ENCODE peak calls at places on chromosomes 11 and 22, in ten cellular contexts. One of them, this sample, is unnamed.

GRCh38 chr22:36467946-36468345 is 13.5 kb downstream of the TXN2 start:
- DNase-seq in SJSA1: peak; percentile 96
- DNase-seq in NB4: peak; percentile 98
- DNase-seq in heart right ventricle: no peak
- DNase-seq in cardiac muscle cell: peak; percentile 96
- DNase-seq in Peyer's patch: no peak
- DNase-seq in CD8-positive, alpha-beta memory T cell: no peak
- DNase-seq in GM23248: peak; percentile 89
- DNase-seq in upper lobe of right lung: no peak
- DNase-seq in tibial nerve: no peak
- DNase-seq in this sample: peak; percentile 95

GRCh38 chr11:128251140-128251539 is 336.2 kb downstream of the ETS1 start:
- DNase-seq in SJSA1: no peak
- DNase-seq in NB4: no peak
- DNase-seq in heart right ventricle: no peak
- DNase-seq in cardiac muscle cell: peak; percentile 68
- DNase-seq in Peyer's patch: no peak
- DNase-seq in CD8-positive, alpha-beta memory T cell: no peak
- DNase-seq in GM23248: peak; percentile 51
- DNase-seq in upper lobe of right lung: no peak
- DNase-seq in tibial nerve: no peak
- DNase-seq in this sample: no peak

GRCh38 chr11:41403462-41403861 is 56.0 kb downstream of the LRRC4C start:
- DNase-seq in SJSA1: no peak
- DNase-seq in NB4: no peak
- DNase-seq in heart right ventricle: no peak
- DNase-seq in cardiac muscle cell: no peak
- DNase-seq in Peyer's patch: no peak
- DNase-seq in CD8-positive, alpha-beta memory T cell: no peak
- DNase-seq in GM23248: no peak
- DNase-seq in upper lobe of right lung: no peak
- DNase-seq in tibial nerve: no peak
- DNase-seq in this sample: no peak

GRCh38 chr11:794766-795637 is 3.1 kb downstream of the SLC25A22 start:
- DNase-seq in SJSA1: no peak
- DNase-seq in NB4: no peak
- DNase-seq in heart right ventricle: no peak
- DNase-seq in cardiac muscle cell: no peak
- DNase-seq in Peyer's patch: peak; percentile 65
- DNase-seq in CD8-positive, alpha-beta memory T cell: no peak
- DNase-seq in GM23248: peak; percentile 64
- DNase-seq in upper lobe of right lung: no peak
- DNase-seq in tibial nerve: no peak
- DNase-seq in this sample: no peak

GRCh38 chr11:67464411-67465189 is 4.5 kb downstream of the TMEM134 start:
- DNase-seq in SJSA1: no peak
- DNase-seq in NB4: peak; percentile 93
- DNase-seq in heart right ventricle: peak; percentile 88
- DNase-seq in cardiac muscle cell: peak; percentile 75
- DNase-seq in Peyer's patch: peak; percentile 97
- DNase-seq in CD8-positive, alpha-beta memory T cell: peak; percentile 90
- DNase-seq in GM23248: peak; percentile 79
- DNase-seq in upper lobe of right lung: peak; percentile 96
- DNase-seq in tibial nerve: peak; percentile 89
- DNase-seq in this sample: no peak

GRCh38 chr22:17086301-17086700 is 1.5 kb downstream of the IL17RA start:
- DNase-seq in SJSA1: no peak
- DNase-seq in NB4: peak; percentile 77
- DNase-seq in heart right ventricle: no peak
- DNase-seq in cardiac muscle cell: no peak
- DNase-seq in Peyer's patch: no peak
- DNase-seq in CD8-positive, alpha-beta memory T cell: no peak
- DNase-seq in GM23248: peak; percentile 23
- DNase-seq in upper lobe of right lung: peak; percentile 60
- DNase-seq in tibial nerve: no peak
- DNase-seq in this sample: no peak

GRCh38 chr11:19980957-19981669 is 179.2 kb downstream of the DBX1 start:
- DNase-seq in SJSA1: peak; percentile 55
- DNase-seq in NB4: no peak
- DNase-seq in heart right ventricle: no peak
- DNase-seq in cardiac muscle cell: peak; percentile 74
- DNase-seq in Peyer's patch: no peak
- DNase-seq in CD8-positive, alpha-beta memory T cell: no peak
- DNase-seq in GM23248: peak; percentile 59
- DNase-seq in upper lobe of right lung: no peak
- DNase-seq in tibial nerve: no peak
- DNase-seq in this sample: no peak

GRCh38 chr11:67581469-67581868 is 2.1 kb upstream of the GSTP1 start:
- DNase-seq in SJSA1: no peak
- DNase-seq in NB4: no peak
- DNase-seq in heart right ventricle: no peak
- DNase-seq in cardiac muscle cell: no peak
- DNase-seq in Peyer's patch: no peak
- DNase-seq in CD8-positive, alpha-beta memory T cell: no peak
- DNase-seq in GM23248: no peak
- DNase-seq in upper lobe of right lung: no peak
- DNase-seq in tibial nerve: no peak
- DNase-seq in this sample: no peak

GRCh38 chr22:49269371-49269770 is 558.3 kb downstream of the BRD1 start:
- DNase-seq in SJSA1: no peak
- DNase-seq in NB4: no peak
- DNase-seq in heart right ventricle: no peak
- DNase-seq in cardiac muscle cell: no peak
- DNase-seq in Peyer's patch: no peak
- DNase-seq in CD8-positive, alpha-beta memory T cell: no peak
- DNase-seq in GM23248: no peak
- DNase-seq in upper lobe of right lung: no peak
- DNase-seq in tibial nerve: no peak
- DNase-seq in this sample: no peak

GRCh38 chr22:19597399-19597735 is 73.2 kb upstream of the CLDN5 start:
- DNase-seq in SJSA1: no peak
- DNase-seq in NB4: peak; percentile 49
- DNase-seq in heart right ventricle: no peak
- DNase-seq in cardiac muscle cell: no peak
- DNase-seq in Peyer's patch: no peak
- DNase-seq in CD8-positive, alpha-beta memory T cell: no peak
- DNase-seq in GM23248: no peak
- DNase-seq in upper lobe of right lung: no peak
- DNase-seq in tibial nerve: no peak
- DNase-seq in this sample: no peak

GRCh38 chr11:12547953-12548650 is 126.1 kb upstream of the TEAD1 start:
- DNase-seq in SJSA1: no peak
- DNase-seq in NB4: no peak
- DNase-seq in heart right ventricle: peak; percentile 54
- DNase-seq in cardiac muscle cell: peak; percentile 20
- DNase-seq in Peyer's patch: no peak
- DNase-seq in CD8-positive, alpha-beta memory T cell: no peak
- DNase-seq in GM23248: no peak
- DNase-seq in upper lobe of right lung: no peak
- DNase-seq in tibial nerve: no peak
- DNase-seq in this sample: no peak

GRCh38 chr11:111465400-111465799 is 46.8 kb downstream of the BTG4 start:
- DNase-seq in SJSA1: no peak
- DNase-seq in NB4: no peak
- DNase-seq in heart right ventricle: no peak
- DNase-seq in cardiac muscle cell: no peak
- DNase-seq in Peyer's patch: no peak
- DNase-seq in CD8-positive, alpha-beta memory T cell: no peak
- DNase-seq in GM23248: peak; percentile 73
- DNase-seq in upper lobe of right lung: no peak
- DNase-seq in tibial nerve: no peak
- DNase-seq in this sample: no peak

GRCh38 chr11:108802492-108802891 is 137.6 kb downstream of the DDX10 start:
- DNase-seq in SJSA1: no peak
- DNase-seq in NB4: no peak
- DNase-seq in heart right ventricle: no peak
- DNase-seq in cardiac muscle cell: no peak
- DNase-seq in Peyer's patch: no peak
- DNase-seq in CD8-positive, alpha-beta memory T cell: no peak
- DNase-seq in GM23248: no peak
- DNase-seq in upper lobe of right lung: no peak
- DNase-seq in tibial nerve: no peak
- DNase-seq in this sample: no peak

GRCh38 chr22:40953446-40953845 is 2.3 kb downstream of the RBX1 start:
- DNase-seq in SJSA1: no peak
- DNase-seq in NB4: no peak
- DNase-seq in heart right ventricle: no peak
- DNase-seq in cardiac muscle cell: peak; percentile 40
- DNase-seq in Peyer's patch: no peak
- DNase-seq in CD8-positive, alpha-beta memory T cell: no peak
- DNase-seq in GM23248: no peak
- DNase-seq in upper lobe of right lung: no peak
- DNase-seq in tibial nerve: no peak
- DNase-seq in this sample: no peak

GRCh38 chr22:33710326-33710725 is 209.9 kb downstream of the LARGE1 start:
- DNase-seq in SJSA1: no peak
- DNase-seq in NB4: no peak
- DNase-seq in heart right ventricle: no peak
- DNase-seq in cardiac muscle cell: no peak
- DNase-seq in Peyer's patch: no peak
- DNase-seq in CD8-positive, alpha-beta memory T cell: no peak
- DNase-seq in GM23248: no peak
- DNase-seq in upper lobe of right lung: no peak
- DNase-seq in tibial nerve: no peak
- DNase-seq in this sample: no peak

GRCh38 chr22:41222846-41223507 is 17.8 kb downstream of the CHADL start:
- DNase-seq in SJSA1: no peak
- DNase-seq in NB4: no peak
- DNase-seq in heart right ventricle: no peak
- DNase-seq in cardiac muscle cell: no peak
- DNase-seq in Peyer's patch: no peak
- DNase-seq in CD8-positive, alpha-beta memory T cell: no peak
- DNase-seq in GM23248: no peak
- DNase-seq in upper lobe of right lung: no peak
- DNase-seq in tibial nerve: no peak
- DNase-seq in this sample: no peak

GRCh38 chr22:17213976-17214375 is 5.3 kb downstream of the ADA2 start:
- DNase-seq in SJSA1: no peak
- DNase-seq in NB4: peak; percentile 46
- DNase-seq in heart right ventricle: peak; percentile 70
- DNase-seq in cardiac muscle cell: peak; percentile 75
- DNase-seq in Peyer's patch: peak; percentile 68
- DNase-seq in CD8-positive, alpha-beta memory T cell: no peak
- DNase-seq in GM23248: peak; percentile 57
- DNase-seq in upper lobe of right lung: peak; percentile 75
- DNase-seq in tibial nerve: no peak
- DNase-seq in this sample: no peak

GRCh38 chr22:16808744-16809143 is 16.5 kb downstream of the XKR3 start:
- DNase-seq in SJSA1: no peak
- DNase-seq in NB4: no peak
- DNase-seq in heart right ventricle: no peak
- DNase-seq in cardiac muscle cell: no peak
- DNase-seq in Peyer's patch: no peak
- DNase-seq in CD8-positive, alpha-beta memory T cell: no peak
- DNase-seq in GM23248: peak; percentile 41
- DNase-seq in upper lobe of right lung: no peak
- DNase-seq in tibial nerve: no peak
- DNase-seq in this sample: no peak

DNA sequence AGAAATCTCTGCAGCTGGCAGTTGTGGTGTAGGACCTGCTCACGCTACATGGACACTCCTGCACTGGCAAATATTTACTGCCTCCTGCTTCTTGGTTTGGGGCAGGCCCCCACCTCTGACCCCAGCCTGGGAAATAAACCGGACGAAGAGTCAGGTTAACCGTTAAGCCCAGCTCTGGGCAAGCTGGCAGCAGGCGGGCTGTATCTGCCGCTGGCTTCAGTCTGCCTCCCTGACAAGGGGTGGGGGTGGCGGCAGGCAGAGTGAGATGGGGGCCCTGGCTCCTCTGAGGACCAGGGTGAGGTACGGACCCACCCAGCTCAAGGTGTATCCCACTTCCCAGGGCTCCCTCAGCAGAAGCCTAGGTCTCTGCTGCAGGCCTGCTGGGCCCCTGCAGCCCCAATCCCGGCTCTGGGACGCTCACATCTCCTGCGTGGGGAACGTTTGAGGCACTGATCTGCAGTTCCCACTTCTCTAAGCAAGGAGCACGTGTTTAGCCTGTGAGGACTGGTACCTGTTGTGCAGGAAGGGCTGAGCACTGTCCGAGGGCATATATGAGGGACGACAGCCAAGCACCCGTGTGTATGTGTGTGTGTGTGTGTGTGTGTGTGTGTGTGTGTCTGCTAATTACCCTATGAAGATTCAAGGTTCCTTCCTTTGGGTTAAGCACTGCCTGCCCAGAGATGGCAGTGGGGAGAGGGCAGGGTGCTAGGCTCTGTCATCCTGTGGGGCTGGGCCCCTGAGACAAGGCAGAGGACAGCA is 1.1 kb upstream of the LRRC75B start:
- DNase-seq in SJSA1: no peak
- DNase-seq in NB4: no peak
- DNase-seq in heart right ventricle: no peak
- DNase-seq in cardiac muscle cell: no peak
- DNase-seq in Peyer's patch: peak; percentile 73
- DNase-seq in CD8-positive, alpha-beta memory T cell: no peak
- DNase-seq in GM23248: no peak
- DNase-seq in upper lobe of right lung: no peak
- DNase-seq in tibial nerve: no peak
- DNase-seq in this sample: no peak
- H3K4me3 ChIP-seq in SJSA1: no peak overlapping the region
- H3K4me3 ChIP-seq in NB4: no peak overlapping the region
- H3K4me3 ChIP-seq in heart right ventricle: no peak overlapping the region
- H3K4me3 ChIP-seq in cardiac muscle cell: no peak overlapping the region
- H3K4me3 ChIP-seq in Peyer's patch: no peak overlapping the region
- H3K4me3 ChIP-seq in CD8-positive, alpha-beta memory T cell: no peak overlapping the region
- H3K4me3 ChIP-seq in GM23248: no peak overlapping the region
- H3K4me3 ChIP-seq in upper lobe of right lung: peak overlapping the region; percentile 58
- H3K4me3 ChIP-seq in tibial nerve: no peak overlapping the region
- H3K4me3 ChIP-seq in this sample: no peak overlapping the region

GRCh38 chr22:24429411-24430365 is 2.3 kb downstream of the ADORA2A start:
- DNase-seq in SJSA1: no peak
- DNase-seq in NB4: peak; percentile 76
- DNase-seq in heart right ventricle: peak; percentile 65
- DNase-seq in cardiac muscle cell: no peak
- DNase-seq in Peyer's patch: peak; percentile 50
- DNase-seq in CD8-positive, alpha-beta memory T cell: peak; percentile 37
- DNase-seq in GM23248: peak; percentile 33
- DNase-seq in upper lobe of right lung: peak; percentile 69
- DNase-seq in tibial nerve: no peak
- DNase-seq in this sample: no peak
- H3K4me3 ChIP-seq in SJSA1: no peak overlapping the region
- H3K4me3 ChIP-seq in NB4: no peak overlapping the region
- H3K4me3 ChIP-seq in heart right ventricle: peak overlapping the region; percentile 52
- H3K4me3 ChIP-seq in cardiac muscle cell: no peak overlapping the region
- H3K4me3 ChIP-seq in Peyer's patch: no peak overlapping the region
- H3K4me3 ChIP-seq in CD8-positive, alpha-beta memory T cell: peak overlapping the region; percentile 95
- H3K4me3 ChIP-seq in GM23248: no peak overlapping the region
- H3K4me3 ChIP-seq in upper lobe of right lung: no peak overlapping the region
- H3K4me3 ChIP-seq in tibial nerve: no peak overlapping the region
- H3K4me3 ChIP-seq in this sample: no peak overlapping the region

GRCh38 chr11:64000026-64000739 is 13.9 kb downstream of the OTUB1 start:
- DNase-seq in SJSA1: no peak
- DNase-seq in NB4: no peak
- DNase-seq in heart right ventricle: peak; percentile 63
- DNase-seq in cardiac muscle cell: peak; percentile 84
- DNase-seq in Peyer's patch: peak; percentile 78
- DNase-seq in CD8-positive, alpha-beta memory T cell: peak; percentile 67
- DNase-seq in GM23248: peak; percentile 89
- DNase-seq in upper lobe of right lung: peak; percentile 84
- DNase-seq in tibial nerve: peak; percentile 49
- DNase-seq in this sample: peak; percentile 23
- H3K4me3 ChIP-seq in SJSA1: no peak overlapping the region
- H3K4me3 ChIP-seq in NB4: no peak overlapping the region
- H3K4me3 ChIP-seq in heart right ventricle: peak overlapping the region; percentile 49
- H3K4me3 ChIP-seq in cardiac muscle cell: peak overlapping the region; percentile 13
- H3K4me3 ChIP-seq in Peyer's patch: peak overlapping the region; percentile 44
- H3K4me3 ChIP-seq in CD8-positive, alpha-beta memory T cell: no peak overlapping the region
- H3K4me3 ChIP-seq in GM23248: peak overlapping the region; percentile 67
- H3K4me3 ChIP-seq in upper lobe of right lung: peak overlapping the region; percentile 44
- H3K4me3 ChIP-seq in tibial nerve: peak overlapping the region; percentile 35
- H3K4me3 ChIP-seq in this sample: peak overlapping the region; percentile 26

GRCh38 chr11:1868636-1869291 is 15.9 kb downstream of the LSP1 start:
- DNase-seq in SJSA1: no peak
- DNase-seq in NB4: peak; percentile 44
- DNase-seq in heart right ventricle: no peak
- DNase-seq in cardiac muscle cell: no peak
- DNase-seq in Peyer's patch: no peak
- DNase-seq in CD8-positive, alpha-beta memory T cell: no peak
- DNase-seq in GM23248: no peak
- DNase-seq in upper lobe of right lung: peak; percentile 51
- DNase-seq in tibial nerve: no peak
- DNase-seq in this sample: no peak
- H3K4me3 ChIP-seq in SJSA1: no peak overlapping the region
- H3K4me3 ChIP-seq in NB4: no peak overlapping the region
- H3K4me3 ChIP-seq in heart right ventricle: peak overlapping the region; percentile 51
- H3K4me3 ChIP-seq in cardiac muscle cell: no peak overlapping the region
- H3K4me3 ChIP-seq in Peyer's patch: peak overlapping the region; percentile 34
- H3K4me3 ChIP-seq in CD8-positive, alpha-beta memory T cell: no peak overlapping the region
- H3K4me3 ChIP-seq in GM23248: no peak overlapping the region
- H3K4me3 ChIP-seq in upper lobe of right lung: no peak overlapping the region
- H3K4me3 ChIP-seq in tibial nerve: no peak overlapping the region
- H3K4me3 ChIP-seq in this sample: no peak overlapping the region